ENCODE peak calls at places on chromosomes 3 and 15, in eight cellular contexts. M, Y, O, A, Z, R, K and J are unnamed samples.

GRCh38 chr3:179840985-179841384 is 188.1 kb downstream of the USP13 start:
- DNase-seq in Y (peak; percentile 67), M (no peak), K (no peak), A (no peak), R (no peak), Z (no peak), O (peak; percentile 57), J (peak; percentile 25)

GRCh38 chr3:112560330-112560729 is 1.4 kb downstream of the ATG3 start:
- DNase-seq in R (no peak), O (no peak), Y (peak; percentile 7), Z (no peak), A (no peak), M (no peak), K (no peak), J (no peak)

GRCh38 chr3:29291982-29292363 is 11.1 kb downstream of the RBMS3 start:
- DNase-seq in R (no peak), Y (no peak), A (no peak), K (no peak), O (no peak), M (no peak), Z (no peak), J (peak; percentile 46)

GRCh38 chr3:127404614-127405598 is 117.1 kb upstream of the PRR20G start:
- DNase-seq in Z (peak; percentile 39), A (peak; percentile 85), O (no peak), Y (no peak), R (peak; percentile 57), M (no peak), K (no peak), J (no peak)

GRCh38 chr3:56054827-56055226 is 413.4 kb downstream of the ERC2 start:
- DNase-seq in Y (no peak), A (no peak), R (no peak), Z (no peak), K (no peak), M (no peak), O (no peak), J (no peak)

GRCh38 chr3:14148041-14148985 is 23.5 kb downstream of the TMEM43 start:
- DNase-seq in O (no peak), M (no peak), R (peak; percentile 68), Y (no peak), Z (no peak), A (no peak), K (no peak), J (no peak)

GRCh38 chr15:72534522-72534921 is 60.4 kb downstream of the ARIH1 start:
- DNase-seq in A (no peak), Z (no peak), Y (no peak), K (no peak), M (no peak), O (no peak), R (no peak), J (no peak)

GRCh38 chr3:69143605-69144004 is 21.2 kb upstream of the LMOD3 start:
- DNase-seq in Z (no peak), A (no peak), O (no peak), M (no peak), R (no peak), Y (peak; percentile 18), K (no peak), J (no peak)

GRCh38 chr3:7682822-7683229 is 818.8 kb upstream of the LMCD1 start:
- DNase-seq in Z (no peak), K (no peak), M (no peak), A (peak; percentile 52), O (peak; percentile 77), R (no peak), Y (peak; percentile 10), J (peak; percentile 75)

GRCh38 chr15:48855501-48856440 is 22.2 kb upstream of the EID1 start:
- DNase-seq in K (peak; percentile 40), M (no peak), R (no peak), A (no peak), Z (no peak), Y (peak; percentile 62), O (peak; percentile 22), J (peak; percentile 52)

GRCh38 chr15:77634266-77634962 is 1.7 kb upstream of the LINGO1 start:
- DNase-seq in M (no peak), Z (peak; percentile 75), K (peak; percentile 83), R (no peak), A (peak; percentile 79), Y (peak; percentile 38), O (no peak), J (peak; percentile 34)

GRCh38 chr3:191234216-191234615 is 35.2 kb downstream of the OSTN start:
- DNase-seq in Z (no peak), M (no peak), A (no peak), Y (no peak), R (no peak), O (no peak), K (no peak), J (no peak)

GRCh38 chr3:124556636-124557035 is 173.6 kb upstream of the UMPS start:
- DNase-seq in A (no peak), O (no peak), R (no peak), M (no peak), Z (no peak), Y (no peak), K (no peak), J (no peak)

GRCh38 chr3:124557433-124558232 is 172.6 kb upstream of the UMPS start:
- DNase-seq in R (no peak), Y (peak; percentile 71), K (peak; percentile 21), Z (no peak), O (no peak), M (no peak), A (no peak), J (peak; percentile 11)

GRCh38 chr3:124560406-124561215 is 169.6 kb upstream of the UMPS start:
- DNase-seq in R (no peak), Y (no peak), M (no peak), A (no peak), Z (no peak), K (no peak), O (no peak), J (no peak)

GRCh38 chr3:124559650-124560405 is 170.4 kb upstream of the UMPS start:
- DNase-seq in R (peak; percentile 76), Z (peak; percentile 75), O (peak; percentile 43), Y (peak; percentile 83), K (peak; percentile 75), A (peak; percentile 67), M (no peak), J (peak; percentile 82)

DNA sequence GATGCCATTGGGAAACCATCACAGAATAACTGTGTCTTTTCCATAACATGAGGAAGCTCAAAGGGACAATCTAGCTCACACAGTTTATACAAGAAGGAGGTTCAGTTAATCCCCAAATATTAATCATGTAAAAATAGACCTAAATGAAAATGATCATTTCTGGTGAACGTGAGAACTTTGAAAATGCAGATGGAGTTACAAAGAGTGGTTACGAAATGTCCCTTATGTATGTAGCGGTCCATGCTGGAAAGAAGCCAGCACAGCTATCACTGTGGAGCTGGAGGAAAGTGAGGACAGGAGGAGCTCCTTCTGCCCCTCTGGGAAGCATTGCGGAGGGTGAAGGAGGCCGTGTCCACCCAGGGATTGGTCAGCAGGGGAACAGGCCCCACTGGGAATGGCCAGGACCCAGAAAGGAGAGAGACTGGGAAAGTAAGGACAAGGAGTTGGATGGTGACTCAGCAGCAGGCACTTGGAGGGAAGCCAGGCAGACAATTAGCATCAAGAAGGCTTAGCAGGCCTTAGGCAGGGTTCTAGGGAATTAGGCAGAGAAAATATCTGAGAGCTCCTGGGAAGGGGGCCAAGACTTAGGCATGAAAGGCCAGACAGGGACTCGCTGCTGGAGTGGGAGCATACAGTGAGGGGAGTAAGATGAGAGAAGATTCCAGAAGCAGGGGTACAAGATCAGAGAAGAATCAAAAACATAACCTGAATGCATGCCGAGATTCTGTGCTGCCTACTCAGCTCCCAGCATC is 171.2 kb upstream of the UMPS start:
- DNase-seq in Z (peak; percentile 87), M (peak; percentile 94), A (peak; percentile 78), K (peak; percentile 79), O (peak; percentile 83), R (peak; percentile 92), Y (peak; percentile 96), J (peak; percentile 93)
- H3K4me3 ChIP-seq in Z (no peak overlapping the region), M (no peak overlapping the region), A (no peak overlapping the region), K (no peak overlapping the region), O (no peak overlapping the region), R (no peak overlapping the region), Y (no peak overlapping the region), J (no peak overlapping the region)

DNA sequence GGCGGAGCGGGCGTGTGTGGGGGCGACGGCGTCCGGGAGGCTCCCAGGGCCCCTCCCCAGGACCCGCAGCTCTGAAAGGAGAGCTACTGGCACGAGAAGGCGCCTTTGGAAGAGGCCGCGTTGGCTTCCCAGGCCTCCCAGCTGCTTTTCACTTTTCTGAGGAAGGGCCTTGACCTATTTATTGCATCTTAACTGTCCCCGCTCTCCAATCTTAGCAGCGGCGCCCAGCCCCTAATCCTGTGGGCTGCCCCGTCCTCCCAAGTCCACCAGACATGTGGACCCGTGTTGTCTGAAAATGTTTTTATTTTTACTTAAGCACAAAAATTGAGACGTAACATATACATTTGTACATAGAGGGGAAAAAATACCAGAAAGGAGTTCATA is 481 bp upstream of the ULK3 start:
- DNase-seq in K (no peak), M (no peak), Z (no peak), A (no peak), Y (no peak), R (no peak), O (no peak), J (no peak)
- TF ChIP-seq CTCF in K (no peak), M (no peak), Z (no peak), A (peak; percentile 29), Y (no peak), R (no peak), O (no peak), J (no peak)

GRCh38 chr3:105366302-105367062 is at the start of gene ALCAM:
- DNase-seq in K (peak; percentile 93), O (no peak), A (peak; percentile 99), Y (peak; percentile 99), M (peak; percentile 97), R (peak; percentile 97), Z (peak; percentile 95), J (peak; percentile 98)

GRCh38 chr3:105365536-105366301 is 990 bp upstream of the ALCAM start:
- DNase-seq in K (no peak), A (peak; percentile 48), O (no peak), R (no peak), M (no peak), Z (peak; percentile 63), Y (peak; percentile 67), J (peak; percentile 64)

GRCh38 chr3:105367063-105367405 is 325 bp downstream of the ALCAM start:
- DNase-seq in K (peak; percentile 31), M (no peak), Y (no peak), Z (peak; percentile 64), O (no peak), R (peak; percentile 78), A (peak; percentile 77), J (no peak)

GRCh38 chr3:105364113-105364512 is 2.6 kb upstream of the ALCAM start:
- DNase-seq in O (no peak), M (no peak), A (no peak), K (no peak), Y (peak; percentile 84), Z (no peak), R (no peak), J (no peak)

DNA sequence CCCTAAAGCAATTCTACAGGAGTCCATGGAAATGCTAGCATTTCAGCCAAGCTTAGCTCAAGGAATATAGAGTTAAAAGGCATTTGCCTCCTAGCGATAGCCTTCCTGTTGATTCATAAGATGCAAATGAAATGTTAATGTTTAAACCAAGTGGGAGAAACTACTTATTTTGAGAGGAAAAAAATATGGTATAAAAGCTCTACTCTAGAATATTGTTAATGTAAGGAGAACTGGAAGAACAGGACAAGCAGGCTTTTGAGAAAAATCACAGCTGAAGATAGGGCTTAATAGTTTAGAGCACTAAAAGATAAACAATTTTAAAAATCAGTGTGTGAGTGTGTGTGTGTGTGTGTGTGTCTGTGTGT is 1.6 kb upstream of the ALCAM start:
- DNase-seq in R (no peak), O (no peak), K (no peak), Z (no peak), M (no peak), A (no peak), Y (no peak), J (no peak)
- H3K4me3 ChIP-seq in R (peak overlapping the region; percentile 80), O (peak overlapping the region; percentile 87), K (no peak overlapping the region), Z (no peak overlapping the region), M (peak overlapping the region; percentile 66), A (peak overlapping the region; percentile 59), Y (peak overlapping the region; percentile 54), J (peak overlapping the region; percentile 88)

GRCh38 chr3:30972449-30972848 is 78.0 kb upstream of the GADL1 start:
- DNase-seq in K (no peak), Z (no peak), Y (no peak), O (no peak), R (no peak), A (no peak), M (peak; percentile 2), J (no peak)
- TF ChIP-seq CTCF in K (no peak), Z (no peak), Y (no peak), O (no peak), R (no peak), A (no peak), M (no peak), J (no peak)